ENCODE peak calls at places on chromosome 9, in eight cellular contexts. S is ACHN, P is lung, C is AG04450, B is A549, F is HAP-1, Z is endothelial cell, H is esophagus squamous epithelium. R is an unnamed sample.

GRCh38 chr9:131398204-131398603 is 4.3 kb downstream of the PRRC2B start:
- DNase-seq in F (no peak), C (no peak), S (no peak), H (no peak), Z (no peak), B (no peak), P (peak), R (no peak)

GRCh38 chr9:122816163-122816867 is 12.1 kb downstream of the PDCL start:
- DNase-seq in F (no peak), S (no peak), Z (peak), B (no peak), P (peak), C (no peak), H (no peak), R (no peak)

GRCh38 chr9:135260776-135261175 is 173.3 kb downstream of the OLFM1 start:
- DNase-seq in Z (no peak), H (no peak), B (no peak), C (no peak), P (no peak), F (no peak), S (no peak), R (no peak)

GRCh38 chr9:88481933-88482332 is 53.0 kb upstream of the NXNL2 start:
- DNase-seq in S (no peak), F (no peak), Z (no peak), B (no peak), H (no peak), P (no peak), C (no peak), R (no peak)

GRCh38 chr9:70924905-70925547 is 196.4 kb downstream of the TRPM3 start:
- DNase-seq in Z (peak), B (peak), H (no peak), P (peak), S (peak), F (peak), C (peak), R (peak)

GRCh38 chr9:35227283-35227682 is 65.5 kb downstream of the UNC13B start:
- DNase-seq in C (no peak), S (no peak), Z (no peak), F (no peak), H (no peak), P (no peak), B (no peak), R (peak)

GRCh38 chr9:114990901-114991300 is 60.5 kb upstream of the TNFSF8 start:
- DNase-seq in C (no peak), H (no peak), S (no peak), B (no peak), Z (no peak), F (no peak), P (no peak), R (no peak)

GRCh38 chr9:136372561-136373299 is 739 bp downstream of the CARD9 start:
- DNase-seq in C (peak), Z (no peak), S (peak), H (no peak), F (no peak), B (no peak), P (peak), R (peak)

GRCh38 chr9:70884276-70884675 is 237.1 kb downstream of the TRPM3 start:
- DNase-seq in Z (no peak), F (no peak), C (no peak), S (no peak), P (no peak), B (no peak), H (no peak), R (no peak)

GRCh38 chr9:117938086-117938485 is 233.9 kb downstream of the TLR4 start:
- DNase-seq in H (no peak), S (no peak), Z (no peak), C (no peak), F (no peak), P (no peak), B (no peak), R (no peak)

GRCh38 chr9:447230-448025 is 232.8 kb downstream of the DOCK8 start:
- DNase-seq in C (no peak), Z (no peak), H (no peak), P (no peak), B (peak), F (no peak), S (peak), R (no peak)

GRCh38 chr9:36191290-36191645 is 547 bp downstream of the CLTA start:
- DNase-seq in H (no peak), P (peak), F (no peak), Z (peak), C (no peak), S (peak), B (no peak), R (peak)

GRCh38 chr9:111621895-111622480 is 9.1 kb upstream of the DNAJC25 start:
- DNase-seq in C (no peak), H (no peak), S (peak), P (no peak), F (no peak), B (peak), Z (peak), R (no peak)

GRCh38 chr9:80926611-80927010 is 762.7 kb downstream of the TLE1 start:
- DNase-seq in P (no peak), F (no peak), Z (no peak), C (no peak), B (no peak), S (no peak), H (no peak), R (no peak)

GRCh38 chr9:119289740-119290139 is 79.5 kb downstream of the BRINP1 start:
- DNase-seq in Z (peak), S (peak), P (peak), C (no peak), F (peak), H (no peak), B (peak), R (peak)

GRCh38 chr9:93470391-93470790 is 17.0 kb upstream of the FAM120AOS start:
- DNase-seq in C (no peak), S (no peak), B (no peak), H (no peak), F (no peak), Z (no peak), P (no peak), R (no peak)

GRCh38 chr9:138022756-138023393 is 145.3 kb downstream of the CACNA1B start:
- DNase-seq in S (no peak), Z (no peak), F (no peak), P (peak), C (no peak), B (no peak), H (no peak), R (no peak)

GRCh38 chr9:113290052-113290607 is 13.0 kb downstream of the RNF183 start:
- DNase-seq in B (no peak), F (no peak), Z (no peak), S (no peak), H (no peak), P (no peak), C (no peak), R (no peak)

GRCh38 chr9:127846451-127847154 is 7.9 kb downstream of the ENG start:
- DNase-seq in Z (no peak), F (no peak), H (no peak), P (no peak), C (no peak), B (no peak), S (no peak), R (peak)

GRCh38 chr9:92094655-92095054 is 20.6 kb downstream of the SPTLC1 start:
- DNase-seq in B (no peak), P (no peak), C (no peak), Z (no peak), S (no peak), H (no peak), F (no peak), R (peak)

GRCh38 chr9:85569988-85570387 is 171.8 kb downstream of the AGTPBP1 start:
- DNase-seq in F (no peak), P (no peak), Z (no peak), H (no peak), C (no peak), S (no peak), B (no peak), R (no peak)

GRCh38 chr9:116151966-116152381 is 1.6 kb upstream of the PAPPA start:
- DNase-seq in B (peak), Z (no peak), H (no peak), P (no peak), S (peak), C (peak), F (no peak), R (no peak)

GRCh38 chr9:94829380-94830070 is 103.0 kb downstream of the AOPEP start:
- DNase-seq in H (no peak), Z (no peak), B (no peak), F (no peak), P (no peak), C (no peak), S (no peak), R (no peak)

GRCh38 chr9:13444272-13444608 is 164.7 kb upstream of the MPDZ start:
- DNase-seq in P (no peak), C (no peak), F (no peak), S (no peak), B (no peak), H (no peak), Z (no peak), R (no peak)

GRCh38 chr9:110900917-110901316 is 137.4 kb downstream of the LPAR1 start:
- DNase-seq in Z (no peak), B (no peak), F (no peak), P (no peak), S (no peak), C (no peak), H (no peak), R (no peak)

GRCh38 chr9:112193562-112194288 is 18.6 kb upstream of the SUSD1 start:
- DNase-seq in S (no peak), Z (no peak), F (no peak), C (no peak), H (no peak), P (no peak), B (no peak), R (no peak)

GRCh38 chr9:107405511-107405910 is 84.1 kb downstream of the KLF4 start:
- DNase-seq in F (no peak), S (no peak), H (no peak), C (no peak), Z (no peak), B (no peak), P (no peak), R (no peak)

GRCh38 chr9:27352457-27353188 is 55.7 kb upstream of the EQTN start:
- DNase-seq in Z (no peak), F (no peak), P (no peak), B (no peak), S (no peak), C (no peak), H (no peak), R (no peak)

GRCh38 chr9:127829205-127829935 is 25.1 kb downstream of the ENG start:
- DNase-seq in H (no peak), B (no peak), S (no peak), P (no peak), C (no peak), Z (no peak), F (no peak), R (no peak)

GRCh38 chr9:132639322-132639721 is 30.5 kb downstream of the DDX31 start:
- DNase-seq in B (no peak), H (no peak), C (no peak), Z (no peak), S (no peak), F (no peak), P (no peak), R (no peak)

GRCh38 chr9:33791117-33791516 is 4.2 kb upstream of the PRSS3 start:
- DNase-seq in Z (no peak), H (no peak), F (no peak), S (peak), C (no peak), B (no peak), P (peak), R (peak)

GRCh38 chr9:122124528-122124927 is 31.4 kb upstream of the TTLL11 start:
- DNase-seq in F (no peak), B (no peak), C (no peak), H (no peak), P (no peak), Z (no peak), S (no peak), R (no peak)

GRCh38 chr9:100869321-100869720 is 159.2 kb upstream of the PLPPR1 start:
- DNase-seq in Z (no peak), C (no peak), H (no peak), S (no peak), B (no peak), P (no peak), F (no peak), R (no peak)

GRCh38 chr9:32886021-32886420 is 102.7 kb downstream of the TMEM215 start:
- DNase-seq in Z (no peak), F (no peak), S (no peak), H (no peak), P (no peak), B (no peak), C (no peak), R (no peak)

GRCh38 chr9:114431770-114432169 is 44.0 kb upstream of the AKNA start:
- DNase-seq in P (no peak), H (no peak), B (no peak), Z (no peak), S (no peak), C (no peak), F (no peak), R (no peak)

GRCh38 chr9:125396799-125397198 is 135.2 kb downstream of the GAPVD1 start:
- DNase-seq in F (no peak), S (no peak), H (no peak), P (no peak), Z (no peak), B (no peak), C (no peak), R (no peak)

GRCh38 chr9:69535911-69536310 is 136.3 kb downstream of the APBA1 start:
- DNase-seq in P (no peak), B (no peak), Z (no peak), S (no peak), C (no peak), F (no peak), H (no peak), R (no peak)